ENCODE peak calls at places on chromosome 15, in eight cellular contexts. I is uterus, K is psoas muscle, E is nephron progenitor cell, L is brain microvascular endothelial cell, D is GM12864, C is cardiac fibroblast, Q is astrocyte. W is an unnamed sample.

GRCh38 chr15:98653686-98654085 is 5.3 kb downstream of the IGF1R start:
- DNase-seq in I (no peak), K (no peak), E (no peak), L (no peak), D (no peak), C (peak; percentile 82), Q (no peak), W (no peak)

GRCh38 chr15:85335193-85335939 is 45.0 kb upstream of the AKAP13 start:
- DNase-seq in I (no peak), K (no peak), E (no peak), L (no peak), D (no peak), C (no peak), Q (no peak), W (no peak)

GRCh38 chr15:95770191-95770590 is 560.3 kb upstream of the NR2F2 start:
- DNase-seq in I (no peak), K (no peak), E (no peak), L (peak; percentile 5), D (no peak), C (peak; percentile 63), Q (peak; percentile 54), W (no peak)

GRCh38 chr15:34490421-34491193 is 53.0 kb upstream of the GOLGA8A start:
- DNase-seq in I (no peak), K (no peak), E (peak; percentile 70), L (no peak), D (no peak), C (no peak), Q (no peak), W (no peak)

GRCh38 chr15:43134157-43134637 is 811 bp downstream of the TMEM62 start:
- DNase-seq in I (no peak), K (no peak), E (peak; percentile 7), L (no peak), D (no peak), C (no peak), Q (no peak), W (peak; percentile 35)

GRCh38 chr15:100759698-100760356 is 119.8 kb upstream of the ALDH1A3 start:
- DNase-seq in I (peak; percentile 49), K (peak; percentile 26), E (no peak), L (peak; percentile 85), D (no peak), C (peak; percentile 41), Q (peak; percentile 69), W (no peak)

GRCh38 chr15:71716990-71717389 is 93.4 kb upstream of the NR2E3 start:
- DNase-seq in I (no peak), K (no peak), E (no peak), L (no peak), D (no peak), C (peak; percentile 48), Q (peak; percentile 51), W (no peak)

GRCh38 chr15:76177491-76178040 is 117.8 kb downstream of the TMEM266 start:
- DNase-seq in I (no peak), K (peak; percentile 95), E (no peak), L (peak; percentile 22), D (no peak), C (peak; percentile 66), Q (peak; percentile 13), W (no peak)

GRCh38 chr15:90063733-90064247 is 38.5 kb downstream of the IDH2 start:
- DNase-seq in I (no peak), K (peak; percentile 60), E (no peak), L (no peak), D (no peak), C (no peak), Q (no peak), W (no peak)

DNA sequence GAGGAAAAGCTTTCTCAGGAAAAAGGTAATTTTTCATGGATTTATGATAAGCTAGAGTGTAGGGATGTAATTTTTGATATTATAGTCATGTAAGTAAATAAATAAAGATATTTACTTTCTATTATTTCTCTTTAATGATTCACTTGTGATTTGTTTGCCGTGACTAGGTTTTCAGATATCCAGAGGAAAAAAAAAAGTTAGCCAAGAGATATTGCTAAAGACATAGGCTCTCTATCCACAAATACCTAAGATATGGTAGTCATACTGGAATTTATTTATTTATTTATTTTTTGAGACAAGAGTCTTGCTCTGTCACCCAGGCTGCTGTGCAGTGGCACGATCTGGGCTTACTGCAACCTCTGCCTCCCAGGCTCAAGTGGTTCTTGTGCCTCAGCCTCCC is 59.9 kb downstream of the AP4E1 start:
- DNase-seq in I (no peak), K (no peak), E (no peak), L (no peak), D (no peak), C (peak; percentile 75), Q (no peak), W (no peak)
- TF ChIP-seq CTCF in I (no peak), K (no peak), E (no peak), L (no peak), D (no peak), C (no peak), Q (no peak), W (no peak)

GRCh38 chr15:74836846-74837245 is 6.1 kb downstream of the ULK3 start:
- DNase-seq in I (no peak), K (no peak), E (no peak), L (no peak), D (no peak), C (no peak), Q (no peak), W (no peak)

GRCh38 chr15:74833376-74834107 is 7.1 kb downstream of the CPLX3 start:
- DNase-seq in I (no peak), K (no peak), E (no peak), L (no peak), D (no peak), C (no peak), Q (no peak), W (no peak)

GRCh38 chr15:74832826-74833225 is 6.4 kb downstream of the CPLX3 start:
- DNase-seq in I (no peak), K (no peak), E (no peak), L (no peak), D (no peak), C (no peak), Q (no peak), W (no peak)

GRCh38 chr15:74837482-74837881 is 5.5 kb downstream of the ULK3 start:
- DNase-seq in I (no peak), K (no peak), E (no peak), L (no peak), D (no peak), C (no peak), Q (no peak), W (no peak)

GRCh38 chr15:74835312-74835823 is 7.6 kb downstream of the ULK3 start:
- DNase-seq in I (no peak), K (peak; percentile 80), E (peak; percentile 76), L (peak; percentile 26), D (no peak), C (peak; percentile 59), Q (no peak), W (peak; percentile 74)
- TF ChIP-seq CTCF in I (no peak), K (peak; percentile 74), E (peak; percentile 72), L (peak; percentile 94), D (peak; percentile 85), C (peak; percentile 92), Q (peak; percentile 71), W (peak; percentile 73)

GRCh38 chr15:23663232-23663631 is 15.6 kb upstream of the MAGEL2 start:
- DNase-seq in I (no peak), K (no peak), E (no peak), L (no peak), D (no peak), C (no peak), Q (no peak), W (no peak)
- TF ChIP-seq CTCF in I (no peak), K (no peak), E (no peak), L (no peak), D (no peak), C (no peak), Q (no peak), W (no peak)

DNA sequence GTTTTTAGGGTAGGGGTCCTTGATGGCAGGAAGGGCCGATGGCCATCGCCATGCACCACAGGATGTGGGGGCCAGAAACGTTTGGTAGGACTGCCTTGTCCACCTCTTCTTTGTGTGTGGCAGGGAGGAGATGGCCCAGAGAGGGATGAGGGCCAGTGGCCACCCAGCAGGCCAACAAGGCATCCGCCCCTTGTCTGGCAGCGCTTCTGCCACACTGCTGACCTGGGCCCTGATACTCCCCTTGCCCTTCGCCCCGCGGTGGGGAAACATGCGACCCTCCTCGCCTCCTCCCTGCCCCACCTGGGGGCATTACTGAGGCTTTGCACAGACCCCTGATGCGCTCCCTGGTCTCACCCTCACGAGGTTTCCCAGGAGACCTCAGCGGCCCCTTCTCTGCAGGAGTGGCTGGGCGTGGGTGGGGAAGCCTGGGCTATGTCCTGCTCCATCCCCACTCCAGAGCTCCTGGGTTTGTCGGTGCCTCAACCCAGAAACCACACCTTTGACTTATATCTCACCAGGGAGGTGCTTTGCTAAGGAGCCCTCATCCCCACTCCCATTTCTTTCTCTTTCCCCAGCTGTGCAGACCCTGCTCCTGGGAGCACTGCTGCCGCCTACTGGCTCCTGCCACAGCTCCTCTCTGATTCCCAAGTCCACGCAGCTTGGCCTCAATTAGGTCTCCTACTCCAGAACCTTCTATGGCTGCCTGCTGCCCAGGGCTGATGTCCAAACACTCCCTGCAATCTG is 38.7 kb downstream of the FEM1B start:
- DNase-seq in I (peak; percentile 43), K (no peak), E (peak; percentile 38), L (no peak), D (no peak), C (no peak), Q (no peak), W (no peak)
- TF ChIP-seq CTCF in I (no peak), K (no peak), E (peak; percentile 29), L (peak; percentile 73), D (peak; percentile 53), C (peak; percentile 47), Q (peak; percentile 29), W (peak; percentile 36)

GRCh38 chr15:26630857-26631256 is 142.0 kb downstream of the GABRB3 start:
- DNase-seq in I (no peak), K (no peak), E (no peak), L (no peak), D (no peak), C (no peak), Q (no peak), W (no peak)

GRCh38 chr15:26634319-26634718 is 138.5 kb downstream of the GABRB3 start:
- DNase-seq in I (no peak), K (no peak), E (peak; percentile 27), L (no peak), D (no peak), C (no peak), Q (no peak), W (no peak)

GRCh38 chr15:26628879-26629529 is 143.9 kb downstream of the GABRB3 start:
- DNase-seq in I (peak; percentile 22), K (peak; percentile 87), E (peak; percentile 16), L (no peak), D (no peak), C (no peak), Q (peak; percentile 34), W (no peak)

GRCh38 chr15:26632500-26632899 is 140.4 kb downstream of the GABRB3 start:
- DNase-seq in I (no peak), K (no peak), E (no peak), L (no peak), D (no peak), C (no peak), Q (no peak), W (no peak)

GRCh38 chr15:26631894-26632293 is 141.0 kb downstream of the GABRB3 start:
- DNase-seq in I (no peak), K (no peak), E (no peak), L (no peak), D (no peak), C (no peak), Q (no peak), W (no peak)
- TF ChIP-seq CTCF in I (no peak), K (no peak), E (no peak), L (no peak), D (no peak), C (no peak), Q (no peak), W (no peak)